ENCODE peak calls at places on chromosomes 13 and 19, in six cellular contexts. One of them, this sample, is unnamed.

GRCh38 chr13:77345150-77345780 is 18.4 kb upstream of the MYCBP2 start:
- DNase-seq in WERI-Rb-1: no peak
- DNase-seq in mammary epithelial cell: no peak
- DNase-seq in adrenal gland: no peak
- DNase-seq in naive thymus-derived CD4-positive, alpha-beta T cell: no peak
- DNase-seq in OCI-LY7: peak; percentile 20
- DNase-seq in this sample: no peak

GRCh38 chr13:28531195-28531955 is 36.4 kb upstream of the FLT1 start:
- DNase-seq in OCI-LY7: no peak
- DNase-seq in WERI-Rb-1: no peak
- DNase-seq in adrenal gland: peak; percentile 70
- DNase-seq in mammary epithelial cell: no peak
- DNase-seq in naive thymus-derived CD4-positive, alpha-beta T cell: no peak
- DNase-seq in this sample: no peak

GRCh38 chr19:40716031-40716654 is 543 bp downstream of the COQ8B start:
- DNase-seq in naive thymus-derived CD4-positive, alpha-beta T cell: no peak
- DNase-seq in WERI-Rb-1: no peak
- DNase-seq in OCI-LY7: peak; percentile 46
- DNase-seq in adrenal gland: peak; percentile 89
- DNase-seq in mammary epithelial cell: peak; percentile 98
- DNase-seq in this sample: peak; percentile 28

GRCh38 chr19:15072930-15073647 is 8.9 kb upstream of the OR1I1 start:
- DNase-seq in mammary epithelial cell: peak; percentile 91
- DNase-seq in adrenal gland: no peak
- DNase-seq in WERI-Rb-1: peak; percentile 8
- DNase-seq in naive thymus-derived CD4-positive, alpha-beta T cell: no peak
- DNase-seq in OCI-LY7: no peak
- DNase-seq in this sample: no peak

GRCh38 chr19:29372921-29373797 is 152.6 kb upstream of the VSTM2B start:
- DNase-seq in naive thymus-derived CD4-positive, alpha-beta T cell: no peak
- DNase-seq in mammary epithelial cell: no peak
- DNase-seq in adrenal gland: peak; percentile 17
- DNase-seq in WERI-Rb-1: no peak
- DNase-seq in OCI-LY7: no peak
- DNase-seq in this sample: no peak

GRCh38 chr19:17376935-17377600 is at the start of gene PLVAP:
- DNase-seq in adrenal gland: peak; percentile 78
- DNase-seq in OCI-LY7: no peak
- DNase-seq in WERI-Rb-1: no peak
- DNase-seq in mammary epithelial cell: no peak
- DNase-seq in naive thymus-derived CD4-positive, alpha-beta T cell: no peak
- DNase-seq in this sample: no peak

GRCh38 chr13:67036694-67037093 is 193.4 kb downstream of the PCDH9 start:
- DNase-seq in naive thymus-derived CD4-positive, alpha-beta T cell: no peak
- DNase-seq in adrenal gland: no peak
- DNase-seq in OCI-LY7: no peak
- DNase-seq in mammary epithelial cell: no peak
- DNase-seq in WERI-Rb-1: no peak
- DNase-seq in this sample: no peak

GRCh38 chr19:10009714-10010224 is 535 bp downstream of the COL5A3 start:
- DNase-seq in WERI-Rb-1: no peak
- DNase-seq in naive thymus-derived CD4-positive, alpha-beta T cell: no peak
- DNase-seq in mammary epithelial cell: peak; percentile 6
- DNase-seq in adrenal gland: no peak
- DNase-seq in OCI-LY7: no peak
- DNase-seq in this sample: no peak

GRCh38 chr13:100987993-100988392 is 313.4 kb upstream of the TMTC4 start:
- DNase-seq in adrenal gland: no peak
- DNase-seq in OCI-LY7: no peak
- DNase-seq in mammary epithelial cell: no peak
- DNase-seq in WERI-Rb-1: peak; percentile 42
- DNase-seq in naive thymus-derived CD4-positive, alpha-beta T cell: no peak
- DNase-seq in this sample: no peak

GRCh38 chr13:104553156-104553555 is 1486.9 kb upstream of the SLC10A2 start:
- DNase-seq in adrenal gland: no peak
- DNase-seq in mammary epithelial cell: no peak
- DNase-seq in naive thymus-derived CD4-positive, alpha-beta T cell: no peak
- DNase-seq in WERI-Rb-1: no peak
- DNase-seq in OCI-LY7: no peak
- DNase-seq in this sample: no peak

GRCh38 chr19:10566658-10567410 is 1.0 kb upstream of the KRI1 start:
- DNase-seq in adrenal gland: no peak
- DNase-seq in mammary epithelial cell: no peak
- DNase-seq in naive thymus-derived CD4-positive, alpha-beta T cell: peak; percentile 60
- DNase-seq in OCI-LY7: peak; percentile 45
- DNase-seq in WERI-Rb-1: no peak
- DNase-seq in this sample: no peak

GRCh38 chr13:31200636-31200970 is 828 bp downstream of the B3GLCT start:
- DNase-seq in WERI-Rb-1: peak; percentile 45
- DNase-seq in adrenal gland: peak; percentile 59
- DNase-seq in OCI-LY7: peak; percentile 62
- DNase-seq in naive thymus-derived CD4-positive, alpha-beta T cell: no peak
- DNase-seq in mammary epithelial cell: no peak
- DNase-seq in this sample: peak; percentile 11

GRCh38 chr13:94345374-94346195 is 133.9 kb downstream of the DCT start:
- DNase-seq in WERI-Rb-1: peak; percentile 29
- DNase-seq in OCI-LY7: peak; percentile 1
- DNase-seq in mammary epithelial cell: peak; percentile 77
- DNase-seq in naive thymus-derived CD4-positive, alpha-beta T cell: peak; percentile 61
- DNase-seq in adrenal gland: no peak
- DNase-seq in this sample: no peak

GRCh38 chr13:49086711-49087110 is 111.0 kb downstream of the FNDC3A start:
- DNase-seq in naive thymus-derived CD4-positive, alpha-beta T cell: no peak
- DNase-seq in adrenal gland: no peak
- DNase-seq in WERI-Rb-1: no peak
- DNase-seq in mammary epithelial cell: peak; percentile 75
- DNase-seq in OCI-LY7: no peak
- DNase-seq in this sample: no peak

GRCh38 chr19:35436477-35437141 is 11.4 kb upstream of the FFAR2 start:
- DNase-seq in naive thymus-derived CD4-positive, alpha-beta T cell: no peak
- DNase-seq in mammary epithelial cell: peak; percentile 90
- DNase-seq in WERI-Rb-1: peak; percentile 29
- DNase-seq in OCI-LY7: no peak
- DNase-seq in adrenal gland: peak; percentile 64
- DNase-seq in this sample: no peak

GRCh38 chr13:25692156-25692555 is 320.4 kb downstream of the ATP8A2 start:
- DNase-seq in adrenal gland: no peak
- DNase-seq in naive thymus-derived CD4-positive, alpha-beta T cell: no peak
- DNase-seq in WERI-Rb-1: peak; percentile 30
- DNase-seq in mammary epithelial cell: no peak
- DNase-seq in OCI-LY7: no peak
- DNase-seq in this sample: no peak

GRCh38 chr19:45200614-45201013 is 22.0 kb downstream of the BLOC1S3 start:
- DNase-seq in WERI-Rb-1: peak; percentile 80
- DNase-seq in OCI-LY7: no peak
- DNase-seq in mammary epithelial cell: peak; percentile 30
- DNase-seq in naive thymus-derived CD4-positive, alpha-beta T cell: no peak
- DNase-seq in adrenal gland: peak; percentile 75
- DNase-seq in this sample: peak; percentile 5

GRCh38 chr13:30418075-30418715 is 4.1 kb upstream of the UBE2L5 start:
- DNase-seq in naive thymus-derived CD4-positive, alpha-beta T cell: no peak
- DNase-seq in mammary epithelial cell: no peak
- DNase-seq in OCI-LY7: no peak
- DNase-seq in adrenal gland: no peak
- DNase-seq in WERI-Rb-1: no peak
- DNase-seq in this sample: no peak

GRCh38 chr13:24627090-24627714 is 53.0 kb upstream of the ATP12A start:
- DNase-seq in naive thymus-derived CD4-positive, alpha-beta T cell: no peak
- DNase-seq in WERI-Rb-1: peak; percentile 84
- DNase-seq in adrenal gland: no peak
- DNase-seq in mammary epithelial cell: no peak
- DNase-seq in OCI-LY7: no peak
- DNase-seq in this sample: no peak

GRCh38 chr19:30784850-30785459 is 412.8 kb downstream of the ZNF536 start:
- DNase-seq in OCI-LY7: peak; percentile 43
- DNase-seq in naive thymus-derived CD4-positive, alpha-beta T cell: peak; percentile 35
- DNase-seq in WERI-Rb-1: peak; percentile 75
- DNase-seq in mammary epithelial cell: peak; percentile 6
- DNase-seq in adrenal gland: peak; percentile 77
- DNase-seq in this sample: peak; percentile 28

GRCh38 chr19:41893899-41894298 is 10.9 kb downstream of the ARHGEF1 start:
- DNase-seq in adrenal gland: no peak
- DNase-seq in mammary epithelial cell: no peak
- DNase-seq in WERI-Rb-1: no peak
- DNase-seq in OCI-LY7: peak; percentile 60
- DNase-seq in naive thymus-derived CD4-positive, alpha-beta T cell: peak; percentile 25
- DNase-seq in this sample: peak; percentile 48

GRCh38 chr13:22073718-22074117 is 402.8 kb downstream of the FGF9 start:
- DNase-seq in adrenal gland: no peak
- DNase-seq in OCI-LY7: no peak
- DNase-seq in WERI-Rb-1: no peak
- DNase-seq in mammary epithelial cell: no peak
- DNase-seq in naive thymus-derived CD4-positive, alpha-beta T cell: no peak
- DNase-seq in this sample: no peak

DNA sequence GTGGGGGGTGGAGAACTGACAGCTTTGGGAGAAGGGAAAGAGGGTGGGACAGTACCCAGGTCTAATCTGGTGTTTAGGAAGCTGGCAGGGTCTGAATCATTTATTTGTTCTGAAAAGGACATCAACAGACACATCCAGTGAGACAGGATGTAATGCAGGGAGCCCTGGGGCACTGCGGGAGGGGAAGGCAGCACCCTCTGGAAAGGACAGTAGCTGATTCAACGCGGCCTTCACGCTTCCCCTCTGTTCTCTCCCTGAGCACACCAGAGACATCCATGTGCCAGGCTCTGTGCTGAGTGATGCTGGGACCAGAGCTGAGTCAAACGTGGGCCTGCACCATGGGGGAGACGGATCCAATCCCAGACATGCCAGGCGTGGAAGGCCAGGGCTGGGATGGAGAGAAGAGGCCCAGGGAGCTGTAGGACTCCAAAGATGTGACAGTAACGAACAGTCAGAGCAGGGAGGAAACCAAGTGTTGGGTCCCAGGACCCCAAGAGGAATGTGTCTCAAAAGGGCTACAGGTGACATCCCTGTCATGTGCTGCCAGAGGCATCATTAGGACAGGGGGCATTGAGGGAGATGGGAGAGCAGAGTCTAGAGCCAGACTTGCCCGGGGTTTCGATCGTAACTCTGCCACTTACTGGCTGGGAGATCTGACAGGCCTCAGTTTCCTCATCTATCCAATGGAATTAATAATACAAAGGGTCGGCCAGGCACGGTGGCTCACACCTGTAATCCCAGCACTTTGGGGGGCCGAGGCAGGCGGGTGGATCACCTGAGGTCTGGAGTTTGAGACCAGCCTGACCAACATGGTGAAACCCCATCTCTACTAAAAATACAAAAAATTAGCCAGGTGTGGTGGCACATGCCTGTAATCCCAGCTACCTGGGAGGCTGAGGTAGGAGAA is 1.7 kb downstream of the ETFB start:
- DNase-seq in adrenal gland: peak; percentile 78
- DNase-seq in OCI-LY7: no peak
- DNase-seq in naive thymus-derived CD4-positive, alpha-beta T cell: no peak
- DNase-seq in WERI-Rb-1: no peak
- DNase-seq in mammary epithelial cell: peak; percentile 37
- DNase-seq in this sample: no peak
- H3K4me3 ChIP-seq in adrenal gland: no peak overlapping the region
- H3K4me3 ChIP-seq in OCI-LY7: no peak overlapping the region
- H3K4me3 ChIP-seq in naive thymus-derived CD4-positive, alpha-beta T cell: no peak overlapping the region
- H3K4me3 ChIP-seq in WERI-Rb-1: no peak overlapping the region
- H3K4me3 ChIP-seq in mammary epithelial cell: no peak overlapping the region
- H3K4me3 ChIP-seq in this sample: no peak overlapping the region

DNA sequence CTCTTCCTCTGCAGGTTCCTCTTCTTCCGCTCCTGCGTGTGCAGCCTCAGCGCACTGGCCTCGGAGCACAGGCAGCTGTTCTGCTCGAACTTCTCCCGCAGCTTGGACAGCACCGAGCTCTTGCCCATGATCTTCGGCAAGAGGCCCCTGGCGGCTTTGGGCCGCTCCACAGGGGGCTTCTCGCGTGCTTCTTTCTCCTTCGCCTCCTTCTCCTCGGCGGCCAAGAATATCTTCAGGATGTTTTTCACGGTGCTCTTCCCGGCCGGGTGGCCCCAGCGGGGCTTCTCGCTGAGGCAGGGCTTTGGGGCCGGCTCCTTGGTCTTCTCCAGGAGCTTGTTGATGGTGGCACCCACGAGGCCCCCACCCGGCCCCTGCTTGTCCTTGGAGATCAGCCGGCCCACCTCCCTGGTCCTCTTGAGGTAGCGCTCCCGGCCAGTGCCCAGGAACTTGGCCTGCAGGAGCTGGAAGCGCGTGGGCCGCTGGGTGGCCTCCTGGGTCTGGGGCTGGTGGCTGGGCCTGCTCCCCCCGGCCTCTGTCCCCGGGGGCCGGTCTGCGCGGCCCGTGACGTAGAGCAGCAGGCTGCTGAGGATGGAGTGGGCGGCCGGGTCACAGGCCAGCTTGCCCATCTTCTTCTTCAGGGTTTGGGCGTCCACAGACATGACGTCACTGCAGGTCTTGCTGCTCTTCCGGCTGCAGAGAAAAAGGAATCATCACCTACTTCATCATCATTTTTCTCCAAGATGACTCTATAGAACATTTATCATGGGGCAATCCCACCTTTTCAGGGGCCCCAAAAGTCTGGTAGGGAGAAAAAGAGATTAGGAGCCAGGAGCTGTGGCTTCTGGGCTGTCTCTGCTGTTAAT is 43.8 kb upstream of the GRTP1 start:
- DNase-seq in OCI-LY7: no peak
- DNase-seq in naive thymus-derived CD4-positive, alpha-beta T cell: no peak
- DNase-seq in adrenal gland: no peak
- DNase-seq in WERI-Rb-1: peak; percentile 9
- DNase-seq in mammary epithelial cell: no peak
- DNase-seq in this sample: no peak
- H3K4me3 ChIP-seq in OCI-LY7: no peak overlapping the region
- H3K4me3 ChIP-seq in naive thymus-derived CD4-positive, alpha-beta T cell: no peak overlapping the region
- H3K4me3 ChIP-seq in adrenal gland: no peak overlapping the region
- H3K4me3 ChIP-seq in WERI-Rb-1: no peak overlapping the region
- H3K4me3 ChIP-seq in mammary epithelial cell: no peak overlapping the region
- H3K4me3 ChIP-seq in this sample: no peak overlapping the region

DNA sequence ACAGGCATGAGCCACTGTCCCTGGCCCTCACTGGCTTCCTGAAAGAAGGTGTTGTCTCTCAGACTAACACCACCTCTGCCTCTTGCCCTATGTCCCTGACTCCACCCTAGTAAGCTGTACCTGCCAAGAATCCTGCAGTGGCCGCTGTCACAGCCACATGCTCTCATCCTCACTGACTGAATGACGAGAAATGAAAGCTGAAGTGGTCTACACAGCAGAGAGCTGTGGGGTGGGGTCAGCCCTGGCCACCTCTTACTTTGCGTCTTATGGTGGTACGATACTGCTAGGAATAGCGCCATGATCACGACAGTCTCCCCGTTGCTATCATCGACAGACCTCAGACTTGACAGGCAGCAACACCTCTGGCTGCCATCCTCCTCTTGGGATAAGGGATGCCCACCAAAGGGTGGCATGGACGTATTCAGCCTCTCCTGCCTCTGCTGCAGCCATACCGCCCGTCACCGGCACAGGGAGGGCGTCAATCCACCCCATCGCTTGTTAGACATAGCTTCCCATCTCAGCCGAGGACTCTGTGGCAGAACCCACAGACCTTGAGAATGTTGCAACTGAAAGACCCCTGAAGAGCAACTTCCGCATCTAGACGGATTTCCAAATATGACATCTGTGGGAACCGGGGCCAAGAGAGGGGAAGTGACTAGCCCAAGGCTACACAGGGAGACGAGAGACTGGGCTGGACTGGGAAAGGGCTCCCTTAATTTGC is 809 bp downstream of the MYO1F start:
- DNase-seq in WERI-Rb-1: no peak
- DNase-seq in OCI-LY7: no peak
- DNase-seq in mammary epithelial cell: no peak
- DNase-seq in adrenal gland: no peak
- DNase-seq in naive thymus-derived CD4-positive, alpha-beta T cell: no peak
- DNase-seq in this sample: no peak
- H3K4me3 ChIP-seq in WERI-Rb-1: no peak overlapping the region
- H3K4me3 ChIP-seq in OCI-LY7: peak overlapping the region; percentile 57
- H3K4me3 ChIP-seq in mammary epithelial cell: no peak overlapping the region
- H3K4me3 ChIP-seq in adrenal gland: no peak overlapping the region
- H3K4me3 ChIP-seq in naive thymus-derived CD4-positive, alpha-beta T cell: peak overlapping the region; percentile 53
- H3K4me3 ChIP-seq in this sample: no peak overlapping the region

GRCh38 chr19:47730521-47730889 is 14.8 kb upstream of the NOP53 start:
- DNase-seq in adrenal gland: no peak
- DNase-seq in mammary epithelial cell: no peak
- DNase-seq in WERI-Rb-1: no peak
- DNase-seq in OCI-LY7: no peak
- DNase-seq in naive thymus-derived CD4-positive, alpha-beta T cell: no peak
- DNase-seq in this sample: no peak
- H3K4me3 ChIP-seq in adrenal gland: no peak overlapping the region
- H3K4me3 ChIP-seq in mammary epithelial cell: no peak overlapping the region
- H3K4me3 ChIP-seq in WERI-Rb-1: no peak overlapping the region
- H3K4me3 ChIP-seq in OCI-LY7: no peak overlapping the region
- H3K4me3 ChIP-seq in naive thymus-derived CD4-positive, alpha-beta T cell: no peak overlapping the region
- H3K4me3 ChIP-seq in this sample: peak overlapping the region; percentile 55